ENCODE peak calls at places on chromosomes 16 and 17, in ten cellular contexts. X, F, C, N, G, Z, P, O, Q and E are unnamed samples.

GRCh38 chr16:22071352-22071923 is 20.9 kb upstream of the VWA3A start:
- DNase-seq in G (no peak), F (no peak), N (no peak), Q (no peak), Z (no peak), C (no peak), X (peak; percentile 53), O (peak; percentile 43), P (no peak), E (no peak)

GRCh38 chr16:70573451-70574121 is 50.0 kb downstream of the SF3B3 start:
- DNase-seq in P (no peak), F (no peak), C (no peak), X (no peak), O (peak; percentile 97), G (no peak), Z (peak; percentile 64), Q (no peak), N (no peak), E (no peak)

GRCh38 chr17:6461792-6462524 is 17.7 kb downstream of the PIMREG start:
- DNase-seq in C (no peak), P (no peak), X (no peak), F (no peak), G (no peak), Q (no peak), O (no peak), N (no peak), Z (no peak), E (no peak)

GRCh38 chr17:3710951-3711383 is 12.7 kb upstream of the HASPIN start:
- DNase-seq in G (no peak), C (no peak), F (no peak), X (no peak), Q (no peak), P (no peak), N (peak; percentile 58), O (peak; percentile 61), Z (no peak), E (no peak)

GRCh38 chr17:59167571-59168001 is 12.0 kb downstream of the PRR11 start:
- DNase-seq in G (no peak), N (no peak), F (no peak), C (no peak), O (peak; percentile 28), P (no peak), X (no peak), Z (no peak), Q (no peak), E (no peak)

GRCh38 chr16:73268311-73268997 is 220.5 kb upstream of the ZFHX3 start:
- DNase-seq in C (no peak), X (peak; percentile 96), O (peak; percentile 10), N (no peak), F (no peak), Z (peak; percentile 10), P (peak; percentile 97), G (no peak), Q (peak; percentile 40), E (peak; percentile 46)

GRCh38 chr16:50272111-50272571 is 5.8 kb downstream of the ADCY7 start:
- DNase-seq in Q (no peak), N (no peak), O (no peak), G (no peak), P (no peak), F (no peak), Z (no peak), X (no peak), C (no peak), E (no peak)

GRCh38 chr17:38864636-38865398 is 5.0 kb upstream of the LASP1 start:
- DNase-seq in C (no peak), Q (peak; percentile 11), X (peak; percentile 8), F (no peak), N (no peak), P (no peak), O (peak; percentile 68), Z (no peak), G (no peak), E (peak; percentile 53)

GRCh38 chr17:47603830-47604229 is 45.9 kb upstream of the KPNB1 start:
- DNase-seq in G (no peak), N (no peak), O (no peak), Z (no peak), F (no peak), X (peak; percentile 55), Q (peak; percentile 21), C (no peak), P (no peak), E (no peak)

GRCh38 chr17:79109584-79109983 is 35.0 kb downstream of the ENGASE start:
- DNase-seq in F (no peak), P (no peak), O (no peak), G (no peak), N (no peak), Q (no peak), C (no peak), X (no peak), Z (no peak), E (peak; percentile 52)

GRCh38 chr17:67469208-67469980 is 92.3 kb downstream of the PITPNC1 start:
- DNase-seq in Z (no peak), Q (no peak), O (peak; percentile 78), P (no peak), N (peak; percentile 9), C (no peak), G (no peak), X (no peak), F (no peak), E (no peak)

GRCh38 chr16:87725596-87726235 is 40.1 kb downstream of the KLHDC4 start:
- DNase-seq in O (peak; percentile 43), N (no peak), Q (no peak), Z (no peak), G (no peak), P (no peak), F (no peak), X (no peak), C (peak; percentile 79), E (no peak)

GRCh38 chr16:85901760-85902365 is 2.9 kb downstream of the IRF8 start:
- DNase-seq in P (no peak), Q (no peak), N (no peak), Z (no peak), G (no peak), X (no peak), F (no peak), C (no peak), O (no peak), E (no peak)

GRCh38 chr16:8528471-8528870 is 61.8 kb downstream of the TMEM114 start:
- DNase-seq in Z (no peak), C (no peak), F (no peak), Q (no peak), X (no peak), G (no peak), P (no peak), O (no peak), N (no peak), E (no peak)

GRCh38 chr16:17204248-17205043 is 266.3 kb downstream of the XYLT1 start:
- DNase-seq in G (no peak), F (no peak), P (no peak), X (no peak), N (no peak), Z (no peak), O (no peak), Q (no peak), C (no peak), E (no peak)